ENCODE peak calls at places on chromosomes 11 and 22, in ten cellular contexts. U is NCI-H1092; F is activated CD4-positive, alpha-beta T cell treated with anti-CD3 and anti-CD28 coated beads, Interleukin-2, amount 50 U/mL, for 4 hours; P is mesendoderm; L is psoas muscle; A is ACHN; G is HL-60; I is lower lobe of right lung; M is ovary; N is stimulated activated CD4-positive, alpha-beta T cell treated with anti-CD3 and anti-CD28 coated beads, Interleukin-4, amount 100 ng/mL, for 24 hours. D is an unnamed sample.

GRCh38 chr11:1921576-1922141 is 2.2 kb downstream of the TNNT3 start:
- DNase-seq in U (no peak), M (no peak), F (no peak), G (no peak), I (no peak), N (no peak), A (no peak), L (peak; percentile 91), P (no peak), D (peak; percentile 76)

GRCh38 chr11:111530091-111530490 is 10.4 kb upstream of the LAYN start:
- DNase-seq in F (no peak), P (no peak), A (no peak), U (no peak), N (no peak), G (peak; percentile 30), M (no peak), L (no peak), I (no peak), D (no peak)

GRCh38 chr11:120137611-120138521 is at the start of gene TRIM29:
- DNase-seq in A (no peak), L (no peak), N (peak; percentile 0), F (no peak), I (peak; percentile 46), G (no peak), M (no peak), U (no peak), P (peak; percentile 14), D (no peak)

GRCh38 chr11:121870202-121871045 is 245.6 kb downstream of the BLID start:
- DNase-seq in A (no peak), L (no peak), I (no peak), P (no peak), M (peak; percentile 31), N (no peak), F (no peak), G (no peak), U (no peak), D (no peak)

GRCh38 chr11:120184946-120185677 is 25.7 kb upstream of the OAF start:
- DNase-seq in G (no peak), A (peak; percentile 46), F (no peak), M (peak; percentile 90), L (peak; percentile 87), N (no peak), U (no peak), P (no peak), I (no peak), D (peak; percentile 76)

GRCh38 chr11:11148104-11148509 is 204.9 kb downstream of the CSNK2A3 start:
- DNase-seq in F (peak; percentile 23), G (no peak), N (peak; percentile 21), U (no peak), M (peak; percentile 79), A (peak; percentile 64), I (peak; percentile 64), P (peak; percentile 99), L (peak; percentile 93), D (peak; percentile 81)

GRCh38 chr11:93476796-93477195 is 66.4 kb downstream of the SMCO4 start:
- DNase-seq in M (no peak), P (no peak), F (no peak), I (no peak), L (no peak), N (no peak), A (no peak), U (no peak), G (no peak), D (no peak)

GRCh38 chr22:29080061-29080975 is 7.5 kb downstream of the KREMEN1 start:
- DNase-seq in L (no peak), N (no peak), U (no peak), G (no peak), F (no peak), P (no peak), A (no peak), I (no peak), M (no peak), D (no peak)

GRCh38 chr11:106276859-106277436 is 199.5 kb downstream of the AASDHPPT start:
- DNase-seq in U (no peak), A (peak; percentile 21), I (no peak), F (no peak), M (no peak), N (no peak), L (no peak), P (peak; percentile 55), G (no peak), D (no peak)

GRCh38 chr11:88531776-88532175 is 194.2 kb upstream of the CTSC start:
- DNase-seq in L (no peak), G (no peak), N (no peak), M (no peak), F (no peak), I (no peak), A (no peak), U (no peak), P (no peak), D (no peak)

GRCh38 chr11:64716471-64717267 is 6.3 kb downstream of the NRXN2 start:
- DNase-seq in L (no peak), P (no peak), A (no peak), M (no peak), I (no peak), F (no peak), N (no peak), U (no peak), G (no peak), D (no peak)

GRCh38 chr11:6234314-6235031 is at the start of gene FHIP1B:
- DNase-seq in L (peak; percentile 100), P (peak; percentile 100), G (peak; percentile 100), M (peak; percentile 99), N (peak; percentile 100), F (peak; percentile 98), A (peak; percentile 98), I (peak; percentile 100), U (peak; percentile 99), D (peak; percentile 100)

GRCh38 chr11:134411887-134412507 is at the start of gene B3GAT1:
- DNase-seq in L (no peak), N (no peak), A (no peak), P (no peak), I (no peak), M (no peak), F (no peak), U (peak; percentile 45), G (no peak), D (no peak)

GRCh38 chr22:33326540-33327295 is 268.5 kb upstream of the SYN3 start:
- DNase-seq in A (no peak), U (no peak), F (no peak), L (no peak), N (no peak), P (peak; percentile 44), G (no peak), I (no peak), M (no peak), D (no peak)

GRCh38 chr22:21940521-21940920 is 12.1 kb downstream of the PPM1F start:
- DNase-seq in N (no peak), A (no peak), G (peak; percentile 43), I (no peak), F (no peak), M (no peak), P (no peak), U (no peak), L (no peak), D (no peak)

GRCh38 chr11:62494246-62494645 is 52.4 kb downstream of the AHNAK start:
- DNase-seq in I (no peak), P (no peak), U (no peak), F (no peak), N (no peak), L (no peak), G (no peak), M (no peak), A (no peak), D (no peak)

GRCh38 chr11:132586801-132587200 is 945.5 kb downstream of the OPCML start:
- DNase-seq in P (no peak), N (no peak), L (no peak), G (no peak), I (no peak), A (no peak), F (no peak), U (no peak), M (no peak), D (no peak)

GRCh38 chr11:67521924-67522323 is 1.3 kb downstream of the CABP2 start:
- DNase-seq in L (no peak), M (no peak), F (no peak), N (no peak), P (no peak), U (no peak), A (no peak), G (no peak), I (no peak), D (no peak)

GRCh38 chr11:11476499-11476898 is 123.4 kb upstream of the CSNK2A3 start:
- DNase-seq in L (no peak), A (no peak), G (no peak), I (no peak), M (no peak), U (no peak), F (no peak), N (no peak), P (no peak), D (no peak)

GRCh38 chr11:84136926-84137325 is 850.8 kb upstream of the CCDC90B start:
- DNase-seq in P (no peak), L (no peak), F (no peak), M (no peak), A (no peak), N (no peak), U (no peak), I (no peak), G (no peak), D (no peak)

GRCh38 chr22:17633217-17633997 is 4.9 kb upstream of the ATP6V1E1 start:
- DNase-seq in N (no peak), I (no peak), M (no peak), L (no peak), A (peak; percentile 85), U (no peak), F (no peak), P (peak; percentile 92), G (no peak), D (no peak)

GRCh38 chr11:8018742-8019631 is 31.9 kb downstream of the EIF3F start:
- DNase-seq in G (no peak), F (peak; percentile 55), P (peak; percentile 94), M (peak; percentile 79), I (peak; percentile 67), N (peak; percentile 63), A (no peak), U (peak; percentile 35), L (peak; percentile 84), D (peak; percentile 79)

GRCh38 chr22:49322861-49323622 is 504.6 kb downstream of the BRD1 start:
- DNase-seq in I (peak; percentile 15), N (no peak), M (no peak), P (no peak), U (no peak), G (no peak), L (peak; percentile 19), A (no peak), F (no peak), D (no peak)

GRCh38 chr11:34050536-34050935 is 995 bp upstream of the CAPRIN1 start:
- DNase-seq in U (no peak), M (no peak), I (no peak), P (no peak), G (no peak), F (no peak), L (no peak), A (no peak), N (no peak), D (no peak)

GRCh38 chr11:75429902-75430691 is 2.9 kb downstream of the KLHL35 start:
- DNase-seq in I (peak; percentile 85), M (no peak), N (peak; percentile 60), F (peak; percentile 38), A (peak; percentile 54), U (peak; percentile 59), L (peak; percentile 80), G (peak; percentile 60), P (peak; percentile 79), D (peak; percentile 75)

GRCh38 chr22:46007848-46008261 is 30.9 kb upstream of the WNT7B start:
- DNase-seq in F (no peak), I (peak; percentile 69), G (no peak), N (no peak), P (peak; percentile 51), L (peak; percentile 92), U (peak; percentile 46), A (peak; percentile 65), M (peak; percentile 89), D (peak; percentile 89)

GRCh38 chr11:278001-278951 is at the start of gene NLRP6:
- DNase-seq in I (no peak), P (no peak), F (no peak), N (no peak), L (no peak), G (no peak), U (no peak), M (no peak), A (no peak), D (peak; percentile 20)

GRCh38 chr11:64299847-64300648 is at the start of gene CATSPERZ:
- DNase-seq in I (no peak), P (no peak), N (no peak), G (no peak), A (no peak), L (no peak), F (no peak), M (no peak), U (no peak), D (no peak)

D was measured in heart left ventricle.